ENCODE peak calls at places on chromosome X, in six cellular contexts. D is CD4-positive, alpha-beta T cell; G is amniotic stem cell; F is NCI-H510A treated with DMSO at 0.1 percent for 48 hours; N is natural killer cell; M is activated naive CD4-positive, alpha-beta T cell treated with Interleukin-2 at 50 U/mL for 16 hours. P is an unnamed sample.

GRCh38 chrX:39425124-39425806 is 624.0 kb downstream of the MID1IP1 start:
- DNase-seq in D (no peak), G (no peak), F (no peak), N (no peak), M (no peak), P (no peak)

GRCh38 chrX:54819201-54819600 is 11.7 kb downstream of the MAGED2 start:
- DNase-seq in D (no peak), G (no peak), F (no peak), N (no peak), M (no peak), P (no peak)

GRCh38 chrX:53544936-53545335 is 110.8 kb upstream of the HSD17B10 start:
- DNase-seq in D (no peak), G (no peak), F (no peak), N (no peak), M (no peak), P (no peak)

GRCh38 chrX:40938418-40938817 is 146.8 kb upstream of the USP9X start:
- DNase-seq in D (no peak), G (no peak), F (no peak), N (no peak), M (no peak), P (no peak)

GRCh38 chrX:20063716-20064351 is 52.9 kb downstream of the MAP7D2 start:
- DNase-seq in D (no peak), G (no peak), F (no peak), N (no peak), M (no peak), P (no peak)

GRCh38 chrX:30653415-30654131 is at the start of gene GK:
- DNase-seq in D (peak), G (no peak), F (peak), N (no peak), M (no peak), P (peak)

GRCh38 chrX:150649096-150649870 is 43.9 kb upstream of the MTMR1 start:
- DNase-seq in D (no peak), G (no peak), F (no peak), N (no peak), M (no peak), P (no peak)

GRCh38 chrX:45479835-45480422 is 279.3 kb upstream of the DIPK2B start:
- DNase-seq in D (no peak), G (peak), F (no peak), N (no peak), M (no peak), P (no peak)

GRCh38 chrX:30577362-30577961 is at the start of gene TASL:
- DNase-seq in D (no peak), G (no peak), F (no peak), N (peak), M (peak), P (no peak)

GRCh38 chrX:31236231-31236630 is 164.4 kb upstream of the FTHL17 start:
- DNase-seq in D (no peak), G (no peak), F (no peak), N (no peak), M (no peak), P (no peak)

GRCh38 chrX:40148439-40149285 is 50.9 kb upstream of the BCOR start:
- DNase-seq in D (no peak), G (no peak), F (peak), N (no peak), M (no peak), P (no peak)

GRCh38 chrX:21658152-21658737 is at the start of gene KLHL34:
- DNase-seq in D (no peak), G (no peak), F (no peak), N (no peak), M (no peak), P (no peak)

GRCh38 chrX:784829-785228 is 154.2 kb downstream of the SHOX start:
- DNase-seq in D (no peak), G (no peak), F (no peak), N (no peak), M (no peak), P (no peak)

GRCh38 chrX:3345281-3346081 is 971 bp downstream of the MXRA5 start:
- DNase-seq in D (no peak), G (no peak), F (peak), N (no peak), M (no peak), P (no peak)

P was measured in activated T-helper 9 cell treated with anti-CD3 and anti-CD28 coated beads, Interleukin-2, amount 50 U/mL, for 16 hours.